ENCODE peak calls at places on chromosomes 13 and 19, in four cellular contexts. F is cardiac fibroblast, A is esophagus squamous epithelium, G is mammary epithelial cell. B is an unnamed sample.

GRCh38 chr13:109938255-109938936 is 152.0 kb upstream of the IRS2 start:
- DNase-seq in F (peak), A (no peak), G (peak), B (peak)

GRCh38 chr19:18284710-18285430 is 3.4 kb upstream of the JUND start:
- DNase-seq in F (no peak), G (no peak), A (no peak), B (no peak)

GRCh38 chr13:109744512-109745051 is 41.8 kb downstream of the IRS2 start:
- DNase-seq in G (no peak), F (peak), A (no peak), B (no peak)

GRCh38 chr13:41588899-41589298 is 131.5 kb downstream of the RGCC start:
- DNase-seq in A (no peak), G (peak), F (peak), B (peak)

GRCh38 chr13:113818700-113819295 is 45.1 kb downstream of the GAS6 start:
- DNase-seq in F (no peak), G (no peak), A (no peak), B (no peak)

GRCh38 chr19:48768989-48769713 is 13.8 kb downstream of the FGF21 start:
- DNase-seq in F (no peak), G (no peak), A (no peak), B (no peak)

GRCh38 chr19:8449830-8450229 is 5.1 kb downstream of the HNRNPM start:
- DNase-seq in G (no peak), A (no peak), F (no peak), B (peak)

GRCh38 chr19:18202759-18203407 is 959 bp downstream of the RAB3A start:
- DNase-seq in A (no peak), F (peak), G (peak), B (no peak)

GRCh38 chr19:46783670-46784069 is 4.7 kb downstream of the SLC1A5 start:
- DNase-seq in A (no peak), G (no peak), F (no peak), B (no peak)

GRCh38 chr19:32257326-32258073 is 87.9 kb upstream of the ZNF507 start:
- DNase-seq in A (no peak), G (no peak), F (no peak), B (no peak)

GRCh38 chr13:105679832-105680231 is 855.6 kb downstream of the EFNB2 start:
- DNase-seq in F (no peak), G (no peak), A (no peak), B (no peak)

GRCh38 chr19:4393947-4394590 is 6.3 kb downstream of the SH3GL1 start:
- DNase-seq in A (no peak), F (no peak), G (no peak), B (no peak)

GRCh38 chr13:74026753-74027152 is 107.5 kb downstream of the KLF12 start:
- DNase-seq in F (peak), G (peak), A (no peak), B (peak)

GRCh38 chr19:55753401-55753800 is 5.5 kb upstream of the RFPL4A start:
- DNase-seq in F (no peak), A (no peak), G (no peak), B (no peak)

GRCh38 chr13:34349091-34349722 is 531.3 kb downstream of the RFC3 start:
- DNase-seq in G (peak), A (no peak), F (peak), B (peak)

GRCh38 chr19:14408641-14409120 is 10.5 kb downstream of the DDX39A start:
- DNase-seq in A (no peak), G (no peak), F (peak), B (no peak)

GRCh38 chr13:29571876-29572570 is 23.5 kb downstream of the SLC7A1 start:
- DNase-seq in F (no peak), A (no peak), G (no peak), B (no peak)

GRCh38 chr19:44605547-44605946 is 7.8 kb upstream of the IGSF23 start:
- DNase-seq in A (no peak), G (no peak), F (no peak), B (no peak)

DNA sequence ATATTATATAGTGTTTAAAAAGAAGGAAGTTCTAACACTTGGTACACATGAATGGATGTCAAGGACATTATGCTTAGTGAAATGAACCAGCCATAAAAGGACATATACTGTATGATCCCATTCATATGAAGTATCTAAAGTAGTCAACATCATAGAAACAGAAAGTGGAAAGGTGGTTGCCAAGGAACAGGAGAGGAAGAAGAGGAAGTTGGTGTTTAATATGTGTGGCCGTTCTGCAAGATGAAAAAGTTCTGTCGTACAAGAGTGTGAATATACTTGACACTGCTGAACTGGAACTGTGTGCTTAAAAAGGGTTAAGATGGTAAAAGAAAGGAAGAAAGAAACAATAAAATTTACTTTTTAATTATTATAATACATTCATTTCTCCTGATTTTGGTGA is 33.1 kb upstream of the C1QTNF9 start:
- DNase-seq in G (no peak), A (no peak), F (no peak), B (no peak)
- H3K4me3 ChIP-seq in G (no peak), A (no peak), F (no peak), B (no peak)

DNA sequence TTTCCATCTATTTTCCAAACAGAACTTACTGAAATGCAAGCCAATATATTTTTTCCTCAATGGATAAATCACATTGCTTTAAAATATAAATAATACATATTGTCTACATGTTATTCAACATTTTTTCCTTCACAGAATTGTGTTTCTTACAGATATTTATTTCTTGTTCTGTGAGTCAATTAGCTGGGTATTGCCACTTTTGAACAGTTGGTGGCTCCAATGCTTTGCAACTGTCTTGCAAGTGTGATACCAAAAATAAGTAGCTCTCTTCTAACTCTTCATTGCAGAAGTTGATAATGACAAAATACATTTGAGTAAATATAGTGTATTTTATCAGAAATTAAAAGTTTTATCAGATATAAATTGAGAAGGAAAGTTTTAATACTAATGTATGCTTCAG is 17.1 kb upstream of the GPC5 start:
- DNase-seq in G (no peak), A (no peak), F (peak), B (peak)
- TF ChIP-seq CTCF in G (peak), A (no peak), F (peak), B (peak)

GRCh38 chr13:95676100-95676774 is 702 bp upstream of the DNAJC3 start:
- DNase-seq in G (peak), F (peak), A (no peak), B (peak)

GRCh38 chr13:95679722-95680121 is 2.8 kb downstream of the DNAJC3 start:
- DNase-seq in A (no peak), G (no peak), F (no peak), B (no peak)

GRCh38 chr13:95676775-95677563 is at the start of gene DNAJC3:
- DNase-seq in A (peak), F (peak), G (peak), B (peak)

GRCh38 chr13:95678967-95679366 is 2.0 kb downstream of the DNAJC3 start:
- DNase-seq in A (no peak), G (no peak), F (no peak), B (no peak)

GRCh38 chr13:95677564-95678386 is 836 bp downstream of the DNAJC3 start:
- DNase-seq in F (peak), G (peak), A (no peak), B (peak)
- H3K4me3 ChIP-seq in F (peak), G (peak), A (peak), B (peak)

GRCh38 chr19:38478273-38478971 is 44.9 kb downstream of the RYR1 start:
- DNase-seq in A (no peak), F (peak), G (no peak), B (no peak)
- TF ChIP-seq CTCF in A (no peak), F (peak), G (peak), B (no peak)

GRCh38 chr19:38526430-38526829 is 91.3 kb downstream of the MAP4K1 start:
- DNase-seq in A (no peak), G (no peak), F (no peak), B (no peak)
- H3K4me3 ChIP-seq in A (no peak), G (no peak), F (no peak), B (no peak)

DNA sequence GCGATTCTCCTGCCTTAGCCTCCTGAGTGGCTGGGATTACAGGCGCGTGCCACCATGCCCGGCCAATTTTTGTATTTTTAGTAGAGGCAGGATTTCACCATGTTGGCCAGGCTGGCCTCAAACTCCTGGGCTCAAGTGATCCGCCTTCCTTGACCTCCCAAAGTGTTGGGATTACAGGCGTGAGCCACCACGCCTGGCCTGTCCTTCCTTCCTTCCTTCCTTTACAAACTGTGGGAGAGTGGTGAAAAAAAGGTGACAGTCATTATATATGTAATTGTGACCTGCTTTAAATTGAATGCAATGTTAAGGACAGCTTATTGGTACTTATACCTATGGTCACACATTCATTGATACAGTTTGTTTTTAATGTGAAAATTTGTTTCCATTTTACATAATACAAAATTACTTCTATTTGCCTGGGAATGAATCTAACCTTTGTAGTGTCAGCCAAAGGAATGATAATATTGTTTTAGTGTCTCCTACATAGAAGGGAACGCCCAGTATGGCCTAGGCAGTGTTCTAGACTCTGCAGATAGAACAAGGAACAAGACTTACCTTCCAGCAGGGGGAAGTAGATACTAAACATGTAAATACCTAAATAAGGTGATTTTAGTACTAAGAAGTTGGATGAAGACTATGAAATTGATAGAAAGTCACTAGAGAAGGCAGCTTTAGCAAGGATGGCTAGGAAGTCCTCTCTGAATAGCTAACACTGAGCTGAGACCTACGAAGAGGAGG is 146.3 kb downstream of the GGACT start:
- DNase-seq in G (no peak), A (no peak), F (no peak), B (no peak)
- TF ChIP-seq CTCF in G (no peak), A (no peak), F (no peak), B (no peak)

GRCh38 chr13:92807343-92807742 is 419.3 kb upstream of the GPC6 start:
- DNase-seq in G (no peak), F (no peak), A (no peak), B (no peak)

GRCh38 chr13:92808007-92808406 is 418.6 kb upstream of the GPC6 start:
- DNase-seq in A (no peak), F (no peak), G (no peak), B (no peak)

GRCh38 chr13:92805766-92806165 is 420.8 kb upstream of the GPC6 start:
- DNase-seq in A (no peak), F (no peak), G (no peak), B (no peak)

GRCh38 chr13:92804926-92805325 is 421.7 kb upstream of the GPC6 start:
- DNase-seq in G (no peak), F (no peak), A (no peak), B (no peak)

GRCh38 chr13:92806215-92806614 is 420.4 kb upstream of the GPC6 start:
- DNase-seq in G (no peak), A (no peak), F (peak), B (no peak)
- H3K4me3 ChIP-seq in G (no peak), A (peak), F (peak), B (no peak)

DNA sequence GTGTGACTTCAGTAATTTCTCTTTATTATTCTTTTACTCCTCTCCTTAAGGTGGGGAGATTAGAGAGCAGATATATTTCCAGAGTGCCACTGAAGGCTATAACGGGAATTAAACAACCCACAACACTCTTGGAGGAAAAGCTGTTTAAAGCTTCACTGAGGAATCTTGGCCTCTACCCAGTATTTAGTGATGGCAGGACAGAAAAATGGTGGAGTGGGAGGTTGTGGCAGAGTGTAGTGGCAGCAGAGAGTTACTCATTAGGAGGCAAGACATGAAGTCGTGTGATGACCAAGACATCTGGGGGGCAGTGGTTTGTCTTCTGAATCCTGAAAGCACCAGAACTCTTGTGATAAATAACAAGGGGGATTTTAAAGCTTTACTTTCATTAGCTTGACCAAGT is 563.5 kb upstream of the SLITRK5 start:
- DNase-seq in F (no peak), A (no peak), G (no peak), B (no peak)
- TF ChIP-seq CTCF in F (no peak), A (no peak), G (no peak), B (no peak)

GRCh38 chr19:1153891-1154730 is 20.0 kb downstream of the SBNO2 start:
- DNase-seq in F (no peak), A (no peak), G (no peak), B (no peak)

GRCh38 chr19:1156830-1157615 is 17.0 kb downstream of the SBNO2 start:
- DNase-seq in G (no peak), A (no peak), F (no peak), B (no peak)

GRCh38 chr19:1154731-1155351 is 19.2 kb downstream of the SBNO2 start:
- DNase-seq in F (peak), A (no peak), G (peak), B (peak)

GRCh38 chr19:1156305-1156801 is 17.7 kb downstream of the SBNO2 start:
- DNase-seq in A (no peak), F (no peak), G (no peak), B (no peak)

GRCh38 chr19:1155352-1156304 is 18.4 kb downstream of the SBNO2 start:
- DNase-seq in F (peak), G (no peak), A (no peak), B (no peak)
- H3K4me3 ChIP-seq in F (peak), G (peak), A (peak), B (no peak)

DNA sequence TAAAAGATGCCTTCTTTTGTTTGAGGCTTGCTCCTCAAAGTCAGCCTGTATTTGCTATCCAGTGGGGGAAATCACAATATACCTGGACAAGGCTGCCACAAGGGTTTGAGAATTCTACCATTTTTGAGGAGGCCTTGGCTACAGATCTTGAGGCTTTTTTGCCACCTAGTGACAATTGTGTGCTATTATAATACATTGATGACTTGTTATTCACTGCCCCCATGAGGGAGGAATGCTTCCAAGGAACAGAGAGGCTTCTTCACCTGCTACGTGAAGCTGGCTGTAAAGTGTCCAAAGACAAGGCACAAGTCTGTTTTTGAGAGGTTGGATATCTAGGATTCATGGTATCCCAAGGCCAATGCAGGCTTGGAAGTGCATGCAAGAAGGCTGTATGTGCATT is 72.5 kb downstream of the ZNF708 start:
- DNase-seq in F (peak), A (no peak), G (peak), B (peak)
- TF ChIP-seq CTCF in F (no peak), A (peak), G (peak), B (peak)